ENCODE peak calls at places on chromosomes 6 and 20, in five cellular contexts. T is gastrocnemius medialis; V is suprapubic skin; K is nephron progenitor cell; J is CD8-positive, alpha-beta T cell. F is an unnamed sample.

GRCh38 chr6:32176476-32177181 is 745 bp upstream of the AGPAT1 start:
- DNase-seq in J (no peak), T (no peak), V (no peak), K (no peak), F (peak)

GRCh38 chr6:127148511-127148910 is 30.0 kb downstream of the RSPO3 start:
- DNase-seq in V (no peak), K (no peak), T (peak), J (no peak), F (no peak)

GRCh38 chr6:31356216-31356945 is 598 bp downstream of the HLA-B start:
- DNase-seq in J (peak), V (no peak), K (peak), T (peak), F (no peak)

GRCh38 chr20:38559764-38560163 is 21.2 kb upstream of the ADIG start:
- DNase-seq in T (no peak), J (no peak), K (no peak), V (no peak), F (peak)

GRCh38 chr6:42452171-42453026 is 673 bp upstream of the TRERF1 start:
- DNase-seq in J (peak), T (no peak), V (peak), K (peak), F (peak)

GRCh38 chr20:2814076-2814475 is 711 bp upstream of the C20orf141 start:
- DNase-seq in K (no peak), V (no peak), T (no peak), J (no peak), F (no peak)

GRCh38 chr6:162618463-162619002 is 109.0 kb downstream of the PRKN start:
- DNase-seq in V (no peak), J (no peak), T (no peak), K (no peak), F (no peak)

GRCh38 chr6:21227486-21227885 is 366.1 kb upstream of the SOX4 start:
- DNase-seq in V (no peak), T (no peak), J (no peak), K (no peak), F (peak)

GRCh38 chr6:12356983-12357972 is 67.1 kb downstream of the EDN1 start:
- DNase-seq in T (no peak), K (no peak), V (no peak), J (no peak), F (no peak)

GRCh38 chr20:62914970-62915457 is 11.3 kb downstream of the DIDO1 start:
- DNase-seq in T (no peak), V (no peak), J (no peak), K (peak), F (peak)

GRCh38 chr6:113094781-113095180 is 747.7 kb downstream of the RFPL4B start:
- DNase-seq in T (no peak), V (no peak), K (no peak), J (no peak), F (peak)

GRCh38 chr6:470051-470900 is 78.7 kb downstream of the IRF4 start:
- DNase-seq in V (no peak), J (no peak), K (no peak), T (no peak), F (no peak)

GRCh38 chr20:38725959-38726848 is 1.9 kb downstream of the SLC32A1 start:
- DNase-seq in T (no peak), K (peak), V (no peak), J (peak), F (no peak)

DNA sequence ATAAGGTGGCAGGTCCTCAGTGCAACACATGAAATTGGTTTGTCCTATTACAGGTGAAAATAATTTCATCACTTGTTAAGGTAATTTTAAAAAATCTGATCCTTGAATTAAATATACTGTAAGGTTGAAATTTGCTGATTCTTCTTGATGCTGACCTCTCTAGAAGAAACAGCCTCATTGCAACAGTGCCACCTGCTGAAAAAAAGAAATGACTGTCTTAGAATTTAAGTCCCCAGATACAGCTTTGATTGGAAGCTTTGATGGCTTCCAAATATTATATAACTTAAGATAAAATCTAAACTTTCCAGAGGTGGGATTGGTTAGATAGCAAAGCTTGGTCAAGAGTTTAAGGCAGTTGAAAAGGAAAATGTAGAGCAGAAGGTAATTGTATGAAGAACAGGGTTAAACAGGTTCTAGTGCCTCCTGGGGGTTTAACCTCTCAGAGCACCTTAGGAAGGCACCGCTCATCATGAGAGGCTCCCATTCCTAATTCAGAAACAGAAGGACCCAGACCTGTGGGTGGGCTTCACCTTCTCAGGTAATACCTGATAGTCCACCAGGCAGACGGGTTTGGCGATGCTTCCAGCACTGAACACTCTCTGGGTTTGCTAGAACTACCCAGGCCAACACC is 401.0 kb downstream of the PAX1 start:
- DNase-seq in T (no peak), K (no peak), J (no peak), V (no peak), F (no peak)
- TF ChIP-seq CTCF in T (no peak), K (peak), J (no peak), V (no peak), F (peak)

GRCh38 chr20:59515906-59516209 is 88.5 kb upstream of the PHACTR3 start:
- DNase-seq in J (no peak), T (no peak), K (no peak), V (no peak), F (no peak)
- TF ChIP-seq CTCF in J (no peak), T (no peak), K (peak), V (no peak), F (peak)

GRCh38 chr20:8829232-8829631 is 239.7 kb upstream of the PLCB4 start:
- DNase-seq in J (no peak), T (no peak), K (no peak), V (no peak), F (no peak)
- TF ChIP-seq CTCF in J (no peak), T (no peak), K (peak), V (no peak), F (peak)

GRCh38 chr6:92125681-92126080 is 1293.7 kb downstream of the EPHA7 start:
- DNase-seq in J (no peak), V (no peak), K (no peak), T (no peak), F (no peak)

GRCh38 chr6:92121228-92121627 is 1298.1 kb downstream of the EPHA7 start:
- DNase-seq in J (no peak), T (no peak), K (no peak), V (no peak), F (no peak)

GRCh38 chr6:92124126-92124525 is 1295.2 kb downstream of the EPHA7 start:
- DNase-seq in V (no peak), J (no peak), T (no peak), K (no peak), F (no peak)

GRCh38 chr6:92126088-92126487 is 1293.3 kb downstream of the EPHA7 start:
- DNase-seq in T (no peak), V (no peak), K (no peak), J (no peak), F (no peak)

DNA sequence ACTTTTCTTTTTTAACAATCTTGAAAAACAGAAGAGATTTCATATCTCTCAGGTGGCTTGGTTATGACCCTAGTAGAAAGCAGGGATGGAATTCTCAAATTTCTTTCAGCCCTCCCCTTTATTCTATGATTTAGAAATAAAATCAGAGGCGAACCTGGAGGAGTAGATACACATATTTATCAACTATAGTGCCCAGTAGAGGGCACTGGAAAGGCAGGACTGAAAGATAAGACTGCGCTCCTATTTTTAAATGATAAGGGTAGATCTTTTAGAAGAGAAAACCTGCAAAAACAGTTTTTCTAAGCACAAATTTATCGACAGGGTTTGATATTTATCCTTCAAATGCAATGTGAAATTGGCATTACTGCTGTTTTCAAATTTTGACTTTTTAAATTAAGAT is 1296.6 kb downstream of the EPHA7 start:
- DNase-seq in T (no peak), V (no peak), K (no peak), J (no peak), F (no peak)
- TF ChIP-seq CTCF in T (no peak), V (no peak), K (peak), J (no peak), F (peak)

DNA sequence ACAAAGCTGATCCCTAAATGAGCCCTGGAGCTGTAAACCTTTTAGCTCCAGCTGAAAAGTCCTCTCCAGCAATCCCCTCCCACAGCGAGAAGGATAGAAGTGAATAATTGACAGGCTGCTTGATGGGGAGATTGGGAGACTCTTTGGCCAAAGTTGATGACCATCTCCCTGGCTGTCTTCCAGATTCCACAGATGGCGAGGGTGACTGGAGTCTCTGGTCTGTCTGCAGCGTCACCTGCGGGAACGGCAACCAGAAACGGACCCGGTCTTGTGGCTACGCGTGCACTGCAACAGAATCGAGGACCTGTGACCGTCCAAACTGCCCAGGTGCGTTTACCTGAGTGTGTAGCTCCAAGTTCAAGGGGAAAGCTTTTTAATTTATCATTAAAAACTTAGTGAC is 67.3 kb downstream of the ISM1 start:
- DNase-seq in K (no peak), J (no peak), T (no peak), V (no peak), F (no peak)
- TF ChIP-seq CTCF in K (no peak), J (no peak), T (no peak), V (no peak), F (no peak)

GRCh38 chr6:71665931-71666330 is 220.4 kb upstream of the RIMS1 start:
- DNase-seq in T (no peak), J (no peak), V (no peak), K (no peak), F (no peak)
- TF ChIP-seq CTCF in T (no peak), J (no peak), V (no peak), K (no peak), F (no peak)

GRCh38 chr6:44005507-44005903 is 121.7 kb downstream of the MRPL14 start:
- DNase-seq in J (no peak), K (no peak), T (peak), V (no peak), F (no peak)

GRCh38 chr6:44008821-44009370 is 118.4 kb downstream of the MRPL14 start:
- DNase-seq in T (no peak), V (no peak), J (no peak), K (no peak), F (no peak)

GRCh38 chr6:44006123-44006871 is 121.0 kb downstream of the MRPL14 start:
- DNase-seq in T (no peak), K (no peak), J (no peak), V (no peak), F (no peak)

GRCh38 chr6:44007818-44008660 is 119.2 kb downstream of the MRPL14 start:
- DNase-seq in K (no peak), J (no peak), V (no peak), T (no peak), F (no peak)

GRCh38 chr6:44006872-44007303 is 120.4 kb downstream of the MRPL14 start:
- DNase-seq in J (no peak), V (no peak), T (no peak), K (no peak), F (no peak)
- TF ChIP-seq CTCF in J (no peak), V (no peak), T (no peak), K (no peak), F (no peak)

GRCh38 chr6:152993847-152994246 is 8.7 kb downstream of the MTRF1L start:
- DNase-seq in J (no peak), V (no peak), K (no peak), T (no peak), F (no peak)

DNA sequence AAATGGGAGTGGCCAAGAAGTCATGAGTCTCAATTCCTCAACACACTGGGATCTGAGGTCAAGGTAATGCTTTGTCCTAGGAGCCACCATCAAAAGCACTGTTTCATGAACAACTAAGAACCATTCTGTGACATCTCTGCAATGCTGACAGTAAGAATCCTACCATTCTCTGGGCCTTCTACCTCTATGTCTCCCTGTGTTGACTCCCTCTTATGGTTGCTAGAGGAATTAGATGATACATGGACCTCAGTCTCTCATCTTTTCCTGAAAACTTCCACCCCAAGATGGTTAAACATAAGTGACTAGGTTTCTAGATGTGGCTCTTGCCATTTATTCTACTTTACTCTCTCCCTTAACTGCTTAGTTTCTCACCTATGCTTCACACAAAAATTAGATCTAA is 9.1 kb downstream of the MTRF1L start:
- DNase-seq in K (no peak), V (no peak), T (no peak), J (no peak), F (no peak)
- TF ChIP-seq CTCF in K (no peak), V (no peak), T (no peak), J (no peak), F (peak)

DNA sequence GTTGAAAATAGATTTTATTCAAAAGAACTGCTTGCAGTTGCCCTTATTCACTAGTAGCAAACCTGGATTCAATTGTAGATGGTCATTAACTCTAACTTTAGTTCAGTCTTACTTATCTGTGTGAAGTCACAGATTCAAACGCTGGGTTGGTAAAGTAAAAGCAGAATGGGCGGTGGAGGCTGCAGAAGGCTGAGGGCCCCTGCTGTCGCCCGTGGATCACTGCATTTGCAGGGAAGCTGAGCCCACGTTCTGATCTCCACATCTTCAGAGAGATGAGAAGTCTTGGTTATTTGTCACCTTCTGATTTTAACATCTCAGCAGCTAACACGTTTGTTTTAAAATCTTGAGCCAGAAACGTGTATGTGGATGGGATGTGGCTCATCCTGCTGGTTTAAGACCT is 75.1 kb downstream of the SNX9 start:
- DNase-seq in T (no peak), J (no peak), V (no peak), K (no peak), F (no peak)
- TF ChIP-seq CTCF in T (no peak), J (peak), V (no peak), K (no peak), F (no peak)